ENCODE peak calls at places on chromosomes 4 and X, in five cellular contexts. U is iris pigment epithelial cell, F is fibroblast of the aortic adventitia, J is Daoy, B is NCI-H1092. G is an unnamed sample.

GRCh38 chr4:63528592-63528991 is 880.7 kb downstream of the TECRL start:
- DNase-seq in B (peak), U (no peak), J (no peak), F (no peak), G (no peak)

GRCh38 chr4:13912966-13913365 is 285.4 kb upstream of the BOD1L1 start:
- DNase-seq in U (peak), F (peak), B (no peak), J (no peak), G (no peak)

GRCh38 chr4:154998284-154998683 is 210.2 kb upstream of the NPY2R start:
- DNase-seq in F (peak), J (no peak), U (peak), B (no peak), G (no peak)

GRCh38 chrX:94365736-94366135 is 691.7 kb downstream of the FAM133A start:
- DNase-seq in B (no peak), U (no peak), F (no peak), J (no peak), G (no peak)

GRCh38 chr4:25070512-25070911 is 39.8 kb upstream of the LGI2 start:
- DNase-seq in U (no peak), B (no peak), J (no peak), F (no peak), G (no peak)

GRCh38 chr4:38715076-38715475 is 51.1 kb downstream of the KLF3 start:
- DNase-seq in F (no peak), J (no peak), U (no peak), B (no peak), G (no peak)

GRCh38 chrX:72131317-72132294 is at the start of gene RTL5:
- DNase-seq in J (peak), U (peak), F (peak), B (peak), G (peak)

GRCh38 chrX:48934581-48935331 is 15.9 kb upstream of the PIM2 start:
- DNase-seq in B (no peak), U (no peak), F (no peak), J (no peak), G (no peak)

GRCh38 chrX:18666614-18667013 is 5.3 kb downstream of the RS1 start:
- DNase-seq in U (no peak), B (no peak), F (no peak), J (no peak), G (no peak)

GRCh38 chr4:156829194-156829593 is 142.4 kb downstream of the PDGFC start:
- DNase-seq in J (no peak), B (no peak), F (peak), U (peak), G (no peak)

GRCh38 chr4:7217039-7217438 is 24.7 kb downstream of the SORCS2 start:
- DNase-seq in B (no peak), F (no peak), U (no peak), J (no peak), G (no peak)

GRCh38 chr4:156362581-156362980 is 408.9 kb upstream of the CTSO start:
- DNase-seq in F (peak), U (peak), J (no peak), B (no peak), G (no peak)

GRCh38 chrX:46957299-46957698 is 45.1 kb downstream of the JADE3 start:
- DNase-seq in B (no peak), J (no peak), U (no peak), F (peak), G (no peak)

GRCh38 chr4:3226467-3226866 is 22.5 kb upstream of the MSANTD1 start:
- DNase-seq in F (no peak), B (no peak), J (no peak), U (no peak), G (no peak)

GRCh38 chr4:113012122-113012725 is 37.2 kb upstream of the ANK2 start:
- DNase-seq in U (no peak), J (no peak), B (no peak), F (no peak), G (no peak)

GRCh38 chr4:129246850-129247542 is 151.0 kb downstream of the C4orf33 start:
- DNase-seq in F (no peak), U (no peak), B (peak), J (no peak), G (no peak)

GRCh38 chr4:10006236-10006603 is 15.1 kb downstream of the SLC2A9 start:
- DNase-seq in J (peak), F (peak), U (peak), B (no peak), G (no peak)

GRCh38 chr4:112515278-112516075 is 503 bp downstream of the NEUROG2 start:
- DNase-seq in J (peak), B (peak), U (peak), F (peak), G (peak)

GRCh38 chr4:8198206-8198905 is 734 bp upstream of the SH3TC1 start:
- DNase-seq in U (no peak), F (no peak), B (no peak), J (no peak), G (no peak)

GRCh38 chr4:7782783-7783182 is 156.9 kb downstream of the AFAP1 start:
- DNase-seq in J (no peak), F (no peak), B (no peak), U (peak), G (no peak)

GRCh38 chr4:26476545-26476944 is 13.7 kb downstream of the CCKAR start:
- DNase-seq in U (no peak), F (no peak), B (no peak), J (no peak), G (no peak)

GRCh38 chrX:471239-471638 is 84.5 kb upstream of the PPP2R3B start:
- DNase-seq in B (no peak), U (peak), J (no peak), F (no peak), G (no peak)

GRCh38 chr4:145545538-145546224 is 64.0 kb downstream of the SMAD1 start:
- DNase-seq in J (peak), F (peak), B (no peak), U (peak), G (no peak)

GRCh38 chr4:22030321-22030720 is 81.7 kb upstream of the KCNIP4 start:
- DNase-seq in J (no peak), F (no peak), B (peak), U (no peak), G (no peak)

GRCh38 chrX:1442016-1442665 is 10.6 kb downstream of the ASMTL start:
- DNase-seq in U (no peak), J (no peak), F (no peak), B (no peak), G (peak)

GRCh38 chrX:2497961-2498780 is 2.6 kb downstream of the DHRSX start:
- DNase-seq in U (peak), J (peak), F (peak), B (no peak), G (no peak)

GRCh38 chr4:71004281-71004851 is 10.9 kb downstream of the DCK start:
- DNase-seq in F (no peak), B (no peak), J (no peak), U (no peak), G (peak)

GRCh38 chrX:34382416-34382815 is 250.3 kb upstream of the FAM47A start:
- DNase-seq in F (peak), B (no peak), U (peak), J (peak), G (no peak)